ENCODE peak calls at places on chromosome 6, in seven cellular contexts. One of them, this sample, is unnamed.

GRCh38 chr6:129667034-129667433 is 42.9 kb downstream of the ARHGAP18 start:
- DNase-seq in ovary: no peak
- DNase-seq in foreskin fibroblast: no peak
- DNase-seq in cardiac fibroblast: no peak
- DNase-seq in fibroblast of lung: peak
- DNase-seq in body of pancreas: no peak
- DNase-seq in AG04450: no peak
- DNase-seq in this sample: no peak

GRCh38 chr6:129906515-129907077 is 45.5 kb upstream of the TMEM244 start:
- DNase-seq in ovary: no peak
- DNase-seq in foreskin fibroblast: no peak
- DNase-seq in cardiac fibroblast: no peak
- DNase-seq in fibroblast of lung: no peak
- DNase-seq in body of pancreas: no peak
- DNase-seq in AG04450: no peak
- DNase-seq in this sample: no peak

GRCh38 chr6:157982297-157982579 is 575 bp downstream of the SYNJ2 start:
- DNase-seq in ovary: no peak
- DNase-seq in foreskin fibroblast: peak
- DNase-seq in cardiac fibroblast: peak
- DNase-seq in fibroblast of lung: peak
- DNase-seq in body of pancreas: peak
- DNase-seq in AG04450: no peak
- DNase-seq in this sample: no peak

GRCh38 chr6:30767158-30767943 is 23.0 kb upstream of the IER3 start:
- DNase-seq in ovary: no peak
- DNase-seq in foreskin fibroblast: no peak
- DNase-seq in cardiac fibroblast: no peak
- DNase-seq in fibroblast of lung: no peak
- DNase-seq in body of pancreas: no peak
- DNase-seq in AG04450: no peak
- DNase-seq in this sample: no peak

GRCh38 chr6:110513001-110513400 is 36.6 kb upstream of the SLC22A16 start:
- DNase-seq in ovary: no peak
- DNase-seq in foreskin fibroblast: peak
- DNase-seq in cardiac fibroblast: peak
- DNase-seq in fibroblast of lung: peak
- DNase-seq in body of pancreas: no peak
- DNase-seq in AG04450: no peak
- DNase-seq in this sample: no peak

GRCh38 chr6:35435075-35435837 is 16.9 kb upstream of the FANCE start:
- DNase-seq in ovary: no peak
- DNase-seq in foreskin fibroblast: no peak
- DNase-seq in cardiac fibroblast: no peak
- DNase-seq in fibroblast of lung: no peak
- DNase-seq in body of pancreas: no peak
- DNase-seq in AG04450: no peak
- DNase-seq in this sample: no peak

GRCh38 chr6:57193177-57193576 is 21.1 kb downstream of the BAG2 start:
- DNase-seq in ovary: no peak
- DNase-seq in foreskin fibroblast: peak
- DNase-seq in cardiac fibroblast: peak
- DNase-seq in fibroblast of lung: peak
- DNase-seq in body of pancreas: no peak
- DNase-seq in AG04450: no peak
- DNase-seq in this sample: no peak

GRCh38 chr6:14361297-14361696 is 243.7 kb downstream of the CD83 start:
- DNase-seq in ovary: no peak
- DNase-seq in foreskin fibroblast: no peak
- DNase-seq in cardiac fibroblast: no peak
- DNase-seq in fibroblast of lung: no peak
- DNase-seq in body of pancreas: no peak
- DNase-seq in AG04450: no peak
- DNase-seq in this sample: no peak

GRCh38 chr6:29797120-29797519 is 30.5 kb upstream of the HLA-G start:
- DNase-seq in ovary: no peak
- DNase-seq in foreskin fibroblast: peak
- DNase-seq in cardiac fibroblast: peak
- DNase-seq in fibroblast of lung: peak
- DNase-seq in body of pancreas: no peak
- DNase-seq in AG04450: no peak
- DNase-seq in this sample: peak

GRCh38 chr6:22766979-22767378 is 197.6 kb downstream of the HDGFL1 start:
- DNase-seq in ovary: no peak
- DNase-seq in foreskin fibroblast: peak
- DNase-seq in cardiac fibroblast: peak
- DNase-seq in fibroblast of lung: no peak
- DNase-seq in body of pancreas: no peak
- DNase-seq in AG04450: no peak
- DNase-seq in this sample: no peak

GRCh38 chr6:117352466-117353081 is 73.2 kb downstream of the ROS1 start:
- DNase-seq in ovary: no peak
- DNase-seq in foreskin fibroblast: peak
- DNase-seq in cardiac fibroblast: peak
- DNase-seq in fibroblast of lung: peak
- DNase-seq in body of pancreas: no peak
- DNase-seq in AG04450: no peak
- DNase-seq in this sample: no peak

GRCh38 chr6:90216081-90216977 is 80.3 kb downstream of the BACH2 start:
- DNase-seq in ovary: no peak
- DNase-seq in foreskin fibroblast: peak
- DNase-seq in cardiac fibroblast: no peak
- DNase-seq in fibroblast of lung: peak
- DNase-seq in body of pancreas: no peak
- DNase-seq in AG04450: no peak
- DNase-seq in this sample: no peak

GRCh38 chr6:149211046-149211571 is 106.4 kb upstream of the TAB2 start:
- DNase-seq in ovary: no peak
- DNase-seq in foreskin fibroblast: peak
- DNase-seq in cardiac fibroblast: peak
- DNase-seq in fibroblast of lung: no peak
- DNase-seq in body of pancreas: no peak
- DNase-seq in AG04450: no peak
- DNase-seq in this sample: no peak

GRCh38 chr6:154502564-154502963 is 7.9 kb downstream of the CNKSR3 start:
- DNase-seq in ovary: no peak
- DNase-seq in foreskin fibroblast: no peak
- DNase-seq in cardiac fibroblast: no peak
- DNase-seq in fibroblast of lung: no peak
- DNase-seq in body of pancreas: no peak
- DNase-seq in AG04450: no peak
- DNase-seq in this sample: no peak

GRCh38 chr6:37565267-37566208 is 65.8 kb upstream of the CCDC167 start:
- DNase-seq in ovary: peak
- DNase-seq in foreskin fibroblast: no peak
- DNase-seq in cardiac fibroblast: no peak
- DNase-seq in fibroblast of lung: no peak
- DNase-seq in body of pancreas: no peak
- DNase-seq in AG04450: no peak
- DNase-seq in this sample: no peak

GRCh38 chr6:109143191-109143590 is 47.9 kb downstream of the CEP57L1 start:
- DNase-seq in ovary: no peak
- DNase-seq in foreskin fibroblast: no peak
- DNase-seq in cardiac fibroblast: no peak
- DNase-seq in fibroblast of lung: peak
- DNase-seq in body of pancreas: no peak
- DNase-seq in AG04450: peak
- DNase-seq in this sample: no peak

GRCh38 chr6:81682238-81682795 is 70.2 kb downstream of the TENT5A start:
- DNase-seq in ovary: no peak
- DNase-seq in foreskin fibroblast: no peak
- DNase-seq in cardiac fibroblast: no peak
- DNase-seq in fibroblast of lung: no peak
- DNase-seq in body of pancreas: no peak
- DNase-seq in AG04450: no peak
- DNase-seq in this sample: no peak

GRCh38 chr6:34964564-34964963 is 75.5 kb downstream of the ANKS1A start:
- DNase-seq in ovary: no peak
- DNase-seq in foreskin fibroblast: peak
- DNase-seq in cardiac fibroblast: peak
- DNase-seq in fibroblast of lung: peak
- DNase-seq in body of pancreas: no peak
- DNase-seq in AG04450: no peak
- DNase-seq in this sample: peak

GRCh38 chr6:18121580-18122127 is 823 bp downstream of the NHLRC1 start:
- DNase-seq in ovary: peak
- DNase-seq in foreskin fibroblast: no peak
- DNase-seq in cardiac fibroblast: no peak
- DNase-seq in fibroblast of lung: no peak
- DNase-seq in body of pancreas: no peak
- DNase-seq in AG04450: no peak
- DNase-seq in this sample: no peak

GRCh38 chr6:37244430-37245310 is 12.9 kb upstream of the TBC1D22B start:
- DNase-seq in ovary: peak
- DNase-seq in foreskin fibroblast: peak
- DNase-seq in cardiac fibroblast: peak
- DNase-seq in fibroblast of lung: peak
- DNase-seq in body of pancreas: peak
- DNase-seq in AG04450: peak
- DNase-seq in this sample: peak

GRCh38 chr6:170250451-170250850 is 40.4 kb downstream of the DLL1 start:
- DNase-seq in ovary: no peak
- DNase-seq in foreskin fibroblast: no peak
- DNase-seq in cardiac fibroblast: no peak
- DNase-seq in fibroblast of lung: no peak
- DNase-seq in body of pancreas: no peak
- DNase-seq in AG04450: no peak
- DNase-seq in this sample: no peak

GRCh38 chr6:28751514-28751913 is 172.3 kb downstream of the TRIM27 start:
- DNase-seq in ovary: no peak
- DNase-seq in foreskin fibroblast: no peak
- DNase-seq in cardiac fibroblast: no peak
- DNase-seq in fibroblast of lung: no peak
- DNase-seq in body of pancreas: no peak
- DNase-seq in AG04450: no peak
- DNase-seq in this sample: no peak

GRCh38 chr6:28747631-28748157 is 176.1 kb downstream of the TRIM27 start:
- DNase-seq in ovary: no peak
- DNase-seq in foreskin fibroblast: peak
- DNase-seq in cardiac fibroblast: peak
- DNase-seq in fibroblast of lung: peak
- DNase-seq in body of pancreas: no peak
- DNase-seq in AG04450: peak
- DNase-seq in this sample: no peak

GRCh38 chr6:28750926-28751458 is 172.8 kb downstream of the TRIM27 start:
- DNase-seq in ovary: no peak
- DNase-seq in foreskin fibroblast: no peak
- DNase-seq in cardiac fibroblast: no peak
- DNase-seq in fibroblast of lung: no peak
- DNase-seq in body of pancreas: no peak
- DNase-seq in AG04450: no peak
- DNase-seq in this sample: no peak

GRCh38 chr6:28743271-28743789 is 180.5 kb downstream of the TRIM27 start:
- DNase-seq in ovary: no peak
- DNase-seq in foreskin fibroblast: no peak
- DNase-seq in cardiac fibroblast: no peak
- DNase-seq in fibroblast of lung: no peak
- DNase-seq in body of pancreas: no peak
- DNase-seq in AG04450: no peak
- DNase-seq in this sample: no peak

DNA sequence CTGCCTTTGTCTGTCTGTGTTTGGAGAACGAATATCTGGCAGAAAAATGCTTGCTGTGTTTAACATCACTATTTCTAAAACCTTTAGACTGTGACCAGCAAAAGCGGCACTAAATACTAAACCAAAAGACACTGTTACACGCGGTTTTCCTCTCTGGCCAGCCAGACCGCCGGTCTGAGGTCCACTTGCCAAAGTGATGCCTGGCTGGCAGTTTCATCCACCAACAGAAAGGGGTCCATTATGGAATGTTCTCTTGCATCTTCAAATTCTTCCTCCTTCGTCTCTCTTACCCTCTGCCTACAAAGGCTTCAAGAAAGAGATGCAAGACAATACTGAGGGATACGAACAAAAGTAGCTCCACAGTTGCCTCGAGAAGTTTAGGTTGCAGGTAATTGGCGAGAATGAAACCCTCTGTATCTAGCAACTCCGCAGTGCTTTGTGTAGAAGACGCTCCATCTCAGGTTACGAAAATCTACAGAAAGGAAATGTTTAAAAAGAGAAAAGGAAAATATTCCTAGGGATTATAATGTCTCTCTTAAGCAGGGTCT is 176.6 kb downstream of the TRIM27 start:
- DNase-seq in ovary: no peak
- DNase-seq in foreskin fibroblast: no peak
- DNase-seq in cardiac fibroblast: no peak
- DNase-seq in fibroblast of lung: no peak
- DNase-seq in body of pancreas: no peak
- DNase-seq in AG04450: no peak
- DNase-seq in this sample: no peak
- H3K4me3 ChIP-seq in ovary: no peak
- H3K4me3 ChIP-seq in foreskin fibroblast: no peak
- H3K4me3 ChIP-seq in cardiac fibroblast: peak
- H3K4me3 ChIP-seq in fibroblast of lung: no peak
- H3K4me3 ChIP-seq in body of pancreas: no peak
- H3K4me3 ChIP-seq in AG04450: peak
- H3K4me3 ChIP-seq in this sample: no peak

GRCh38 chr6:135235716-135236115 is 54.6 kb downstream of the MYB start:
- DNase-seq in ovary: no peak
- DNase-seq in foreskin fibroblast: no peak
- DNase-seq in cardiac fibroblast: no peak
- DNase-seq in fibroblast of lung: no peak
- DNase-seq in body of pancreas: no peak
- DNase-seq in AG04450: no peak
- DNase-seq in this sample: no peak
- TF ChIP-seq CTCF in ovary: no peak
- TF ChIP-seq CTCF in foreskin fibroblast: no peak
- TF ChIP-seq CTCF in cardiac fibroblast: no peak
- TF ChIP-seq CTCF in fibroblast of lung: no peak
- TF ChIP-seq CTCF in body of pancreas: no peak
- TF ChIP-seq CTCF in AG04450: no peak
- TF ChIP-seq CTCF in this sample: no peak

DNA sequence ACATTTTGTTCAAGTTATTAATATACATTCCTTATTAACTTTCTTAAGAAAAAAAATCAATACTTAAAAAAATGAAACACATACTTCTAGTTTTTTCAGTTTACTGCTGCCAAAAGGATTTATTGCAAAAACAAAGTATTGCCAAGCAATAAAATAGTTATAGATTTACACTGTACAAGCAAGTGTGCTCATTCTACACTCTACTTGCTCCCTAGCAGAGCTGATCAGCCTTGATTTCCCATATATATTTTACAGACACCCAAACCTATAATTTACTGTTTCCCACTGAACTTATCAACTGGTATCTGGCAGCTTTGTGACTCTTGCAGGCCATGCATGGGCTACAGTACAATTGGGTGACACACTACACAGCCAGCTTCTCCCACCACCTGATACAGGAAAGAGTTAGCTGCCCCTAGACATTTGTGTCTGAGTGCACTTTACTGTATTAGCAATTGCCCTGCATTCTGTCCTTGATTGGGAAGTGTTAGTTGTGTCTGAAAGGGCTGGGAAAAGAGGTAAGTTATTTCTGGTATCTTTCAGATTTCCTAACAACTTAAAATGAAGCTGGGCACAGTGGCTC is 156.0 kb upstream of the BEND3 start:
- DNase-seq in ovary: no peak
- DNase-seq in foreskin fibroblast: no peak
- DNase-seq in cardiac fibroblast: no peak
- DNase-seq in fibroblast of lung: no peak
- DNase-seq in body of pancreas: no peak
- DNase-seq in AG04450: no peak
- DNase-seq in this sample: no peak
- H3K4me3 ChIP-seq in ovary: no peak
- H3K4me3 ChIP-seq in foreskin fibroblast: no peak
- H3K4me3 ChIP-seq in cardiac fibroblast: no peak
- H3K4me3 ChIP-seq in fibroblast of lung: no peak
- H3K4me3 ChIP-seq in body of pancreas: no peak
- H3K4me3 ChIP-seq in AG04450: no peak
- H3K4me3 ChIP-seq in this sample: no peak

GRCh38 chr6:84605308-84605707 is 159.1 kb downstream of the TBX18 start:
- DNase-seq in ovary: no peak
- DNase-seq in foreskin fibroblast: no peak
- DNase-seq in cardiac fibroblast: no peak
- DNase-seq in fibroblast of lung: no peak
- DNase-seq in body of pancreas: no peak
- DNase-seq in AG04450: no peak
- DNase-seq in this sample: no peak
- TF ChIP-seq CTCF in ovary: no peak
- TF ChIP-seq CTCF in foreskin fibroblast: no peak
- TF ChIP-seq CTCF in cardiac fibroblast: no peak
- TF ChIP-seq CTCF in fibroblast of lung: no peak
- TF ChIP-seq CTCF in body of pancreas: no peak
- TF ChIP-seq CTCF in AG04450: no peak
- TF ChIP-seq CTCF in this sample: no peak

This sample was measured in AG09309.